ENCODE peak calls at places on chromosomes 11 and 22, in four cellular contexts. P is dorsolateral prefrontal cortex, Z is AG04450, H is A549. G is an unnamed sample.

GRCh38 chr11:26931881-26932280 is 62.0 kb upstream of the FIBIN start:
- DNase-seq in P (no peak), Z (no peak), H (no peak), G (no peak)

GRCh38 chr11:355581-356458 is 13.5 kb upstream of the B4GALNT4 start:
- DNase-seq in P (peak), H (peak), Z (peak), G (peak)

GRCh38 chr11:77249427-77249826 is 52.1 kb downstream of the GDPD4 start:
- DNase-seq in Z (no peak), H (no peak), P (no peak), G (peak)

GRCh38 chr22:50171319-50171964 is 911 bp downstream of the PANX2 start:
- DNase-seq in H (no peak), P (no peak), Z (no peak), G (no peak)

GRCh38 chr22:20636945-20637344 is 129.5 kb downstream of the MED15 start:
- DNase-seq in P (no peak), Z (no peak), H (no peak), G (no peak)

GRCh38 chr11:95832763-95833162 is 42.5 kb downstream of the CEP57 start:
- DNase-seq in P (no peak), H (no peak), Z (peak), G (no peak)

GRCh38 chr22:49807780-49808708 is 19.6 kb downstream of the BRD1 start:
- DNase-seq in Z (no peak), P (no peak), H (no peak), G (no peak)

GRCh38 chr22:31177420-31178162 is 17.6 kb downstream of the RNF185 start:
- DNase-seq in Z (peak), H (no peak), P (no peak), G (peak)

GRCh38 chr11:110376711-110377324 is 52.9 kb upstream of the FDX1 start:
- DNase-seq in P (peak), H (peak), Z (peak), G (peak)

GRCh38 chr11:81224396-81224795 is 1509.3 kb downstream of the FAM181B start:
- DNase-seq in P (no peak), H (no peak), Z (no peak), G (no peak)

GRCh38 chr22:49953027-49953679 is 7.4 kb upstream of the PIM3 start:
- DNase-seq in Z (no peak), P (no peak), H (no peak), G (no peak)

GRCh38 chr11:19698493-19699292 is 13.9 kb upstream of the NAV2 start:
- DNase-seq in P (no peak), Z (peak), H (no peak), G (peak)

GRCh38 chr11:114054830-114055229 is 4.7 kb upstream of the ZBTB16 start:
- DNase-seq in Z (no peak), P (no peak), H (no peak), G (no peak)

DNA sequence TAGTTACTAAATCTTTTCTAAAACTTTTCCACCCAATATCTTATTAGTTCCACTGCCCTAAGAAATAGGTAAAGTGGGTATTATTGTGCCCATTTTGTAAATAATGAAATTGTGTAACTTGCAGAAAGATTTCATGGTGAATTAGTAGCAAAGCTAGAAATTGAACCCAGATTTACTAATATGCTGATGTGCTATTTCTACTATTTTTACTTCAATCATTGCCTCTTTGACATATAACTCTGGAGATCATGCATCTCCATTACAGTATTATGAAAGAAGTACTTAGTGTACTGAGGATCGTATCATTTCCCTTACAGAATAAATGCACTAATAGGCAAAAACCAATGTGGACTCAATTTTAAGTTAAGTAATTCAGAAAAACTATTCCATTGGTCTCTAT is 119.0 kb downstream of the CSTPP1 start:
- DNase-seq in Z (no peak), P (no peak), H (no peak), G (no peak)
- H3K27ac ChIP-seq in Z (no peak), P (no peak), H (no peak), G (no peak)

DNA sequence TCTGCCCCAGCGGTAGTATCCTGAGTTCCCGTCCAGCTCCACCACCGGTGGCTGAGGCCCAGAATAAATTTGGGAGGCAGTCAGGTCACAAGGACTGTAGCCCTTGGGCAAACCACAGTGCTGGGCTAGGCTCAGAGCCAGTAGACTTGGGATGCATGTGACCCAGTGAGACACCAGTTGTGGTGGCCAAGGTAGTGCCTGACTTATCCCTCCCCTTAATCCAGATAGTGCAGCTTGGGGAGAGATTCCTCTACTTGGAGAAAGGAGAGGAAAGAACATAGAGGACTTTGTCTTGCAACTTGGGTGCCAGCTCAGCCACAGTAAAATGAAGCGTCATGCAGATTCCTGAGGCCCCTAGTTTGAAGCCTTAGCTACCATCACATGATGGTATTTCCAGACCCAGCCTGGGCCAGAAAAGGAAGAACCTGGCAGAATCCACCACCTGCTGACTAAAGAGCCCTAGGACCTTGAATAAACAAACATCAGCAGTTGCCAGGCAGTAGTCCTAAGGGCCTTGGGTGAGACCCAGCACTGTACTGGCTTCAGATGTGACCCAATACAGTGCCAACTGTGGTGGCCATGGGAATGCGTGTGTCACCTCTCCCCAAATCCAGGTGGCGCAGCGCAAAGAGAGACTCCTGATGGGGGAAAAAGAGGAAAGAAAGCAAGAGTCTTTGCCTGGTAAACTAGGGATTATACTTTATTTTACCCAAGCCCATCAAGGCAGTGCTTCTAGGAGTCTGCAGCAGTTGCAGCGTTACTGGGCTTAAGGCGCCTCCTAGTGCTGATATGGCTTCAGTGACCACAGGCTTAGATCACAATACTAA is 17.0 kb upstream of the DDX10 start:
- DNase-seq in Z (peak), P (peak), H (peak), G (no peak)
- H3K27ac ChIP-seq in Z (no peak), P (no peak), H (no peak), G (peak)

GRCh38 chr22:38221407-38221806 is 19.6 kb downstream of the MAFF start:
- DNase-seq in Z (no peak), P (no peak), H (no peak), G (no peak)
- H3K27ac ChIP-seq in Z (no peak), P (peak), H (peak), G (peak)

GRCh38 chr11:69265911-69266510 is 27.9 kb upstream of the MYEOV start:
- DNase-seq in Z (no peak), H (no peak), P (no peak), G (no peak)
- H3K27ac ChIP-seq in Z (no peak), H (no peak), P (no peak), G (no peak)

DNA sequence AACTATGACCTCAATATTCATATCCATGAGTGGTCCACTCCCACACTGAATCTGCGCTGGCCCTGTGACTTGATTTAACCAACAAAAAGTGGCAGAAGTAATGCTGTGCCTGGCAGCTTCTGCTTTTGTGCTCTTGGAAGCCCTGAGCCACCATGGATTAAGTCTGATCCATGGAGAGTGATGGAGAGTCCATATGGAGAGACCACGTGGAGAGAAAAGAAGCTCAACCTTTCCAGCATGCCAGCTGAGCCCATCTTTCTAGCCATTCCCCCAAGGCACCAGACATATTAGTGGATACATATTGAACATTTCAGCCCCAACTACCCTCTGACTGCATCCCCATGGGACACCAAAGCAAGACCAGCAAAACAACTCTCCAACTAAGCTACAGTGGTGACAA is 16.0 kb downstream of the LRRC55 start:
- DNase-seq in Z (no peak), H (no peak), P (no peak), G (no peak)
- H3K27ac ChIP-seq in Z (no peak), H (no peak), P (no peak), G (no peak)

DNA sequence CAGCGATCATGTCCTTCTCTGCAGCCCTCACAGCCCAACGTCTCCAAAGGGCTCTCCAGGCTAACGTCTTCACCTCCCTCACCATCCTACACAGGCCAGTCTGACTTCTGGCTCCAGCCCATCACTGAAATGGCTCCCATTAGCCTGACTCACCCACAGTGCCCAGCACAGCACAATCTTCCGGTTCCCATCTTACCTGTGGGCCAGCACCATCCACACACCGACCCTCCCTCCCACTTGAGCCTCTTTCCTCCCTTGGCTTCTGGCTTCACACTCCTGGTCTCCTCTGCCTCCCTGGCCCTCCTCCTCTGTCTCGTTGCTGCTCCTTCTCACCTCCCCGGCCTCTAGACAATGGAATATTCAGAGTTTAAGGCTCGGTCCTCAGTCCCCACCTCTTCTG is 51.2 kb downstream of the PDE2A start:
- DNase-seq in H (no peak), Z (no peak), P (no peak), G (no peak)
- H3K27ac ChIP-seq in H (no peak), Z (no peak), P (peak), G (no peak)

DNA sequence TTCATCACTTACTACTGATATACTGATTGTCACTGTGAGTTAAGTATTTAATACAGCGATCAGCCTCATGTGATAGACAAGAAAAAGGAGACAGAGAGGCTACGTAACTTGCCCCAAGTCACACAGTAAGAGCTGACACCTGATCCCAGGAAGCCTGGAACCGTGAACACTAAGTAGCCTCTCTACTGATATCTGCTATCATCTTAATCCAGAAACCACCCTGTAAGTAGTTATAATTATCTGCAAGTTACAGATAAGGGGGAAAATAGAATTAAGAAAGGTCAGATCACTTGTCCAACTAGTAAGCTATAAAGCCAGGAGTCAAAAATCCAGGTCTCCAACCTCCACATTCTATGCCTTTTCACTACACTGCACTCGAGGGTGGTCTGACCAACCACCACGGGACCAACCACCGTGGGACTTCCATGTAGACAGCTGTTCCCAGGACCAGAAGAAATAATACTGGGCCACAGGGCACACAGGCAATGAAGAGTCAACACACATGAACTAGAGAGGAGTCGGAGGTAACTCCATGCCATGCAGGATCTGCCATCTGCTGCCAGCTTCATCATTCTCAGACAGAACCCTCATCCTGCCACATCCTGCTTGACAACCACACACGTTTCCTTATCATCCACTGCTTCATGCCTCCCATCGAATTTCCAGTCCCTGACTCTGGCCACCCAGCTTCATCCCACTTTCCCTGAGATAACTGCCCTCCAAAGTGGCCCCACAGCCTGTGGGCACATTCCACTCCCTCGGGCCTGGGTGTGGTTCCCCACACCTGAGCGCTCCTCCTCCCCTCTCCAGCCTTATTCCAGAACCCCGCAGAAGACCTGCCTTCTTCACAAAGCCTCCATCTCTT is 58.6 kb downstream of the MICAL3 start:
- DNase-seq in H (no peak), Z (no peak), P (no peak), G (no peak)
- H3K27ac ChIP-seq in H (peak), Z (no peak), P (peak), G (no peak)

GRCh38 chr11:72745925-72746550 is 6.2 kb downstream of the ARAP1 start:
- DNase-seq in H (no peak), Z (no peak), P (no peak), G (no peak)
- H3K27ac ChIP-seq in H (no peak), Z (no peak), P (no peak), G (no peak)

DNA sequence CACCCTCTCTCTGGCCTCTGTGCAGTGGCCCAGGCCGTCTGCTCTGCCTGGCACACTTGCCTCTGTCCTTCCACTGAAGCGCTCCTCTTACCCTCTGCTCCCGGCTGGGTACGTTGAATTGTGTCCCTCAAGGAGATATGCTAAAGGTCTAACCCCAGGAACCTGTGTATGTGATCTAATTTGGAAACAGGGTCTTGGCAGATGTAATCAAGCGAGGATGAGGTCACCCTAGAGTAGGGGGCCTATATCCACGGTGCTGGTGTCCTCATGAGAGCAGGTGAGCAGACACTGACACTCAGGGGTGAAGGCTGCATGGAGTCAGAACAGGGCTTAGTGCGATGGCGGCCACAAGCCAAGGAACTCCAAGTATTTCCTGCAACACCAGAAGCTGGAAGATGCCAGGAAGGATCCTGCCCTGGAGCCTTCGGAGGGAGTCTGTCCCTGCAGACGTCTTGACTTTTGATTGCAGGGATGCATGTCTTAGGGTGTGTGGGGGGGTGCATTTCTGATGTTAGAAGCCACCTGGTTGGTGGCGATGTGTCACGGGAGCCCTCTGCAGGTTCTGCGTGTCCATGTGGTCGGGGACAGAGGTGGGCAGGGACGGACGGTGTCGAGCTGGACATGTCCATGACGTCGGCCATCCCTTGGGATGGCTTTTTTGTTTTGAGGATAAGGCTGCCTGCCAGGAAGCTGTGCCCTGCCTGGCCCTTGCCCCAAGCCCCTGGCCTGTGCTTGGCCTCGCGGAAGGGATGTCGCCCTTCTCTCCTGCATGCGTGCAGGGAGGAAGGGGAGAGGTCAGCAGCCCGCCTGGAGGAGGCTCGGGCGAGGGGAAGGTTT is 68.6 kb downstream of the LRP5 start:
- DNase-seq in P (no peak), H (peak), Z (no peak), G (no peak)
- H3K27ac ChIP-seq in P (no peak), H (peak), Z (peak), G (no peak)

G was measured in epithelial cell of prostate.